ENCODE peak calls at places on chromosomes 11 and 22, in four cellular contexts. Y, J, T and K are unnamed samples.

GRCh38 chr22:45212992-45213751 is 27.5 kb downstream of the KIAA0930 start:
- DNase-seq in Y (no peak), J (no peak), T (no peak), K (no peak)

GRCh38 chr11:43833657-43834073 is 47.0 kb upstream of the ALKBH3 start:
- DNase-seq in Y (no peak), J (no peak), T (peak; percentile 33), K (no peak)

GRCh38 chr11:10304495-10305261 is at the start of gene ADM:
- DNase-seq in Y (no peak), J (peak; percentile 62), T (peak; percentile 90), K (peak; percentile 91)

GRCh38 chr11:108958446-108959123 is 293.7 kb downstream of the DDX10 start:
- DNase-seq in Y (no peak), J (no peak), T (no peak), K (no peak)

GRCh38 chr11:64234840-64235379 is 526 bp downstream of the VEGFB start:
- DNase-seq in Y (no peak), J (peak; percentile 48), T (no peak), K (no peak)

GRCh38 chr11:133808393-133809140 is 36.7 kb downstream of the SPATA19 start:
- DNase-seq in Y (no peak), J (no peak), T (no peak), K (no peak)

GRCh38 chr11:101617735-101618332 is 34.0 kb upstream of the TRPC6 start:
- DNase-seq in Y (peak; percentile 5), J (no peak), T (no peak), K (no peak)

GRCh38 chr22:41899110-41899509 is 15.8 kb downstream of the SHISA8 start:
- DNase-seq in Y (no peak), J (no peak), T (no peak), K (no peak)

GRCh38 chr22:38733329-38734202 is 22.2 kb downstream of the SUN2 start:
- DNase-seq in Y (no peak), J (peak; percentile 58), T (peak; percentile 16), K (no peak)

GRCh38 chr11:128437137-128437536 is 150.2 kb downstream of the ETS1 start:
- DNase-seq in Y (no peak), J (no peak), T (no peak), K (no peak)

GRCh38 chr11:84291996-84292395 is 1005.8 kb upstream of the CCDC90B start:
- DNase-seq in Y (no peak), J (no peak), T (no peak), K (no peak)

GRCh38 chr11:83641511-83641910 is 355.3 kb upstream of the CCDC90B start:
- DNase-seq in Y (no peak), J (no peak), T (no peak), K (no peak)

GRCh38 chr11:37449146-37449545 is 851.1 kb upstream of the RAG2 start:
- DNase-seq in Y (no peak), J (no peak), T (no peak), K (no peak)

GRCh38 chr11:103892603-103893002 is 143.8 kb upstream of the DDI1 start:
- DNase-seq in Y (no peak), J (no peak), T (no peak), K (no peak)

GRCh38 chr11:7892751-7893356 is 38.2 kb downstream of the OR10A6 start:
- DNase-seq in Y (no peak), J (peak; percentile 11), T (peak; percentile 36), K (peak; percentile 22)

GRCh38 chr11:102007567-102008437 is 39.4 kb upstream of the CFAP300 start:
- DNase-seq in Y (no peak), J (peak; percentile 31), T (peak; percentile 88), K (peak; percentile 57)

GRCh38 chr11:130622126-130622525 is 173.7 kb downstream of the ADAMTS15 start:
- DNase-seq in Y (no peak), J (no peak), T (no peak), K (no peak)

GRCh38 chr11:94958118-94958517 is 15.2 kb downstream of the CWC15 start:
- DNase-seq in Y (no peak), J (no peak), T (no peak), K (no peak)

GRCh38 chr11:20672575-20672974 is 3.2 kb downstream of the NELL1 start:
- DNase-seq in Y (no peak), J (peak; percentile 21), T (peak; percentile 18), K (peak; percentile 6)

GRCh38 chr22:30830907-30831306 is 136.2 kb downstream of the OSBP2 start:
- DNase-seq in Y (no peak), J (no peak), T (no peak), K (peak; percentile 81)

GRCh38 chr22:38232196-38232595 is 30.4 kb downstream of the MAFF start:
- DNase-seq in Y (no peak), J (no peak), T (no peak), K (no peak)

GRCh38 chr11:46234261-46234660 is 43.2 kb upstream of the CREB3L1 start:
- DNase-seq in Y (no peak), J (no peak), T (no peak), K (no peak)

GRCh38 chr22:49011769-49012598 is 815.7 kb downstream of the BRD1 start:
- DNase-seq in Y (no peak), J (no peak), T (no peak), K (no peak)

GRCh38 chr22:20867179-20868099 is 8.6 kb downstream of the SNAP29 start:
- DNase-seq in Y (no peak), J (peak; percentile 99), T (peak; percentile 80), K (no peak)

GRCh38 chr22:31927562-31927961 is 16.8 kb upstream of the YWHAH start:
- DNase-seq in Y (no peak), J (no peak), T (no peak), K (no peak)

GRCh38 chr11:64103377-64103985 is 62.4 kb downstream of the MACROD1 start:
- DNase-seq in Y (no peak), J (no peak), T (no peak), K (no peak)

GRCh38 chr11:27723685-27724084 is 23.4 kb upstream of the BDNF start:
- DNase-seq in Y (no peak), J (no peak), T (no peak), K (no peak)

GRCh38 chr11:126655807-126656128 is 300.3 kb downstream of the ST3GAL4 start:
- DNase-seq in Y (no peak), J (no peak), T (no peak), K (no peak)

GRCh38 chr22:39318507-39319283 is 728 bp downstream of the RPL3 start:
- DNase-seq in Y (no peak), J (no peak), T (no peak), K (no peak)

GRCh38 chr11:15826008-15826650 is 530.2 kb downstream of the SOX6 start:
- DNase-seq in Y (no peak), J (no peak), T (no peak), K (no peak)

GRCh38 chr11:115418626-115419025 is 85.6 kb downstream of the CADM1 start:
- DNase-seq in Y (no peak), J (no peak), T (no peak), K (no peak)

GRCh38 chr22:49969751-49970527 is 9.4 kb downstream of the PIM3 start:
- DNase-seq in Y (no peak), J (no peak), T (no peak), K (no peak)

GRCh38 chr22:43001271-43002197 is 13.4 kb downstream of the PACSIN2 start:
- DNase-seq in Y (no peak), J (no peak), T (peak; percentile 54), K (no peak)

GRCh38 chr11:113274708-113275582 is 39.4 kb upstream of the TTC12 start:
- DNase-seq in Y (peak; percentile 21), J (no peak), T (no peak), K (no peak)

GRCh38 chr11:60852060-60852638 is 3.6 kb downstream of the PTGDR2 start:
- DNase-seq in Y (no peak), J (no peak), T (no peak), K (no peak)

GRCh38 chr22:33271390-33272161 is 213.4 kb upstream of the SYN3 start:
- DNase-seq in Y (no peak), J (no peak), T (no peak), K (no peak)

GRCh38 chr22:33272180-33272579 is 214.0 kb upstream of the SYN3 start:
- DNase-seq in Y (no peak), J (no peak), T (peak; percentile 97), K (no peak)

GRCh38 chr22:33272866-33273265 is 214.7 kb upstream of the SYN3 start:
- DNase-seq in Y (no peak), J (no peak), T (no peak), K (no peak)

GRCh38 chr22:33274941-33275443 is 216.8 kb upstream of the SYN3 start:
- DNase-seq in Y (no peak), J (no peak), T (no peak), K (no peak)

GRCh38 chr22:33274214-33274828 is 216.1 kb upstream of the SYN3 start:
- DNase-seq in Y (peak; percentile 7), J (peak; percentile 42), T (peak; percentile 27), K (no peak)
- TF ChIP-seq FOSL1 in Y (no peak), J (no peak), T (no peak), K (no peak)

GRCh38 chr11:92550411-92550810 is 325.8 kb downstream of the FAT3 start:
- DNase-seq in Y (peak; percentile 62), J (no peak), T (no peak), K (no peak)
- TF ChIP-seq ATF3 in Y (no peak), J (no peak), T (no peak), K (no peak)

GRCh38 chr11:112175596-112175947 is 260 bp downstream of the BCO2 start:
- DNase-seq in Y (no peak), J (no peak), T (no peak), K (no peak)
- H3K27ac ChIP-seq in Y (no peak overlapping the region), J (no peak overlapping the region), T (no peak overlapping the region), K (no peak overlapping the region)

GRCh38 chr22:46512683-46513082 is 24.7 kb downstream of the CELSR1 start:
- DNase-seq in Y (no peak), J (no peak), T (no peak), K (no peak)

GRCh38 chr22:46513908-46514550 is 23.4 kb downstream of the CELSR1 start:
- DNase-seq in Y (no peak), J (no peak), T (no peak), K (no peak)

GRCh38 chr22:46509416-46510089 is 27.9 kb downstream of the CELSR1 start:
- DNase-seq in Y (no peak), J (no peak), T (no peak), K (no peak)

GRCh38 chr22:46514592-46515207 is 22.7 kb downstream of the CELSR1 start:
- DNase-seq in Y (no peak), J (no peak), T (no peak), K (no peak)

DNA sequence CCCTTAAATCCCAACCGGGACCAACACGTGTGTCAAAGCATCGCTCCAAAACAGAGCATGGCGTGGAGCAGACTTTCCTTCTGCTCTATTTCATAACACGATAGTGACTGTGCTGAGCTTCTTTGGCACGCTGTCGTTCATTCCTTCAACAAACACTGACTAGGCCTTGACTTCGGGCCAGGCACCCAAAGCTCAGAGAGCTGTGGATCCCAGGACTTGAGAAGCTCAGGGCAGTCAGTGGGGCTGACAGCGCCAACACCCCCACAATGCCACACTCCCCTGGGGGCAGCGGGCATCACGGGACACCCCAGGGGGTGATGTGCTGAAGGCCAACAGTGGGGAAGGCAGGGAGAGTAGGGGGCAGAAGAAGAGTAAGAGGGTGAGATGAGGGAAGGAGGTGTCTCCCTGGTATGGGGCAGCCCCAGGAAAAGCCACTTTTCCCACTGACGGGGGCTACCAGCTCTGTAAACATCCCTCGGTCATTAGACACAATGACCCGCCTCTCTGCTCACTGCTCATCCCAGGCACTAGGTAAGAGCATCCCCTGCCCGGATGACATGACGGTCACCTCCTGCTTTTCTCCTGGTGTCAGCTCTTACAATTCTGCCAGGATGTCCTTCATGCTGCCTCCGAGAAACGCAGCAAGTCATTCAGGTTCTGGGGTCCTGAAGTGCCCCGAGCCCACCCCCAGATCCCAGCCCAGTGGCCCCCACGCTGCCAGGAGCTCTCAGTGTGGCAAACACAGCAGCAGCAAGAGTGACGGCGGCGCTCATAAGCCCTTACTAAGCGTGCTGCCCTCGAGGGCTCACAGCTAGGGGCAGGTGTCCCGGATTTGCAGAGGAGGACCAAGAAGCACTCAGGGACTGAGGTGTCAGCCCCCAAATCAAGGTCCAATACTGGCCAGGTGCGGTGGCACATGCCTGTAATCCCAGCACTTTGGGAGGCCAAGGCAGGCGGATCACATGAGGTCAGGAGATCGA is 25.7 kb downstream of the CELSR1 start:
- DNase-seq in Y (no peak), J (no peak), T (no peak), K (no peak)
- TF ChIP-seq FOSL1 in Y (no peak), J (no peak), T (no peak), K (no peak)